ENCODE peak calls at places on chromosome 20, in five cellular contexts. One of them, this sample, is unnamed.

GRCh38 chr20:458766-459165 is 3.6 kb downstream of the TBC1D20 start:
- DNase-seq in Panc1: no peak
- DNase-seq in GM12878: no peak
- DNase-seq in SK-N-SH: no peak
- DNase-seq in K562: no peak
- DNase-seq in this sample: no peak

GRCh38 chr20:53920647-53921245 is 149.6 kb downstream of the BCAS1 start:
- DNase-seq in Panc1: no peak
- DNase-seq in GM12878: no peak
- DNase-seq in SK-N-SH: no peak
- DNase-seq in K562: no peak
- DNase-seq in this sample: no peak

GRCh38 chr20:17504326-17504897 is 26.8 kb downstream of the BFSP1 start:
- DNase-seq in Panc1: no peak
- DNase-seq in GM12878: no peak
- DNase-seq in SK-N-SH: peak; percentile 52
- DNase-seq in K562: no peak
- DNase-seq in this sample: no peak

GRCh38 chr20:3283222-3283820 is 44.3 kb upstream of the SLC4A11 start:
- DNase-seq in Panc1: no peak
- DNase-seq in GM12878: no peak
- DNase-seq in SK-N-SH: peak; percentile 89
- DNase-seq in K562: no peak
- DNase-seq in this sample: no peak

GRCh38 chr20:25039697-25040437 is 18.1 kb downstream of the ACSS1 start:
- DNase-seq in Panc1: no peak
- DNase-seq in GM12878: no peak
- DNase-seq in SK-N-SH: no peak
- DNase-seq in K562: no peak
- DNase-seq in this sample: no peak

GRCh38 chr20:53608456-53609413 is 15.1 kb upstream of the ZNF217 start:
- DNase-seq in Panc1: no peak
- DNase-seq in GM12878: no peak
- DNase-seq in SK-N-SH: no peak
- DNase-seq in K562: peak; percentile 88
- DNase-seq in this sample: no peak

GRCh38 chr20:30286157-30286556 is 971.3 kb upstream of the DEFB115 start:
- DNase-seq in Panc1: no peak
- DNase-seq in GM12878: no peak
- DNase-seq in SK-N-SH: no peak
- DNase-seq in K562: peak; percentile 50
- DNase-seq in this sample: no peak

GRCh38 chr20:41037172-41037571 is 8.6 kb downstream of the TOP1 start:
- DNase-seq in Panc1: no peak
- DNase-seq in GM12878: no peak
- DNase-seq in SK-N-SH: no peak
- DNase-seq in K562: no peak
- DNase-seq in this sample: no peak

GRCh38 chr20:11718474-11719094 is 199.1 kb upstream of the BTBD3 start:
- DNase-seq in Panc1: no peak
- DNase-seq in GM12878: no peak
- DNase-seq in SK-N-SH: no peak
- DNase-seq in K562: no peak
- DNase-seq in this sample: no peak

GRCh38 chr20:12902992-12903391 is 105.8 kb upstream of the SPTLC3 start:
- DNase-seq in Panc1: no peak
- DNase-seq in GM12878: no peak
- DNase-seq in SK-N-SH: no peak
- DNase-seq in K562: no peak
- DNase-seq in this sample: no peak

GRCh38 chr20:12180107-12180661 is 262.5 kb downstream of the BTBD3 start:
- DNase-seq in Panc1: no peak
- DNase-seq in GM12878: no peak
- DNase-seq in SK-N-SH: peak; percentile 1
- DNase-seq in K562: no peak
- DNase-seq in this sample: no peak

GRCh38 chr20:32482251-32483220 is 102.6 kb downstream of the NOL4L start:
- DNase-seq in Panc1: no peak
- DNase-seq in GM12878: no peak
- DNase-seq in SK-N-SH: peak; percentile 73
- DNase-seq in K562: no peak
- DNase-seq in this sample: no peak

GRCh38 chr20:62066339-62066982 is 780 bp upstream of the TAF4 start:
- DNase-seq in Panc1: no peak
- DNase-seq in GM12878: no peak
- DNase-seq in SK-N-SH: peak; percentile 88
- DNase-seq in K562: peak; percentile 70
- DNase-seq in this sample: no peak
- TF ChIP-seq SIN3A in Panc1: no peak
- TF ChIP-seq SIN3A in GM12878: no peak
- TF ChIP-seq SIN3A in SK-N-SH: no peak
- TF ChIP-seq SIN3A in K562: no peak
- TF ChIP-seq SIN3A in this sample: no peak

GRCh38 chr20:56259948-56260347 is 11.4 kb downstream of the MC3R start:
- DNase-seq in Panc1: no peak
- DNase-seq in GM12878: no peak
- DNase-seq in SK-N-SH: no peak
- DNase-seq in K562: no peak
- DNase-seq in this sample: no peak
- TF ChIP-seq SIN3A in Panc1: no peak
- TF ChIP-seq SIN3A in GM12878: no peak
- TF ChIP-seq SIN3A in SK-N-SH: no peak
- TF ChIP-seq SIN3A in K562: no peak
- TF ChIP-seq SIN3A in this sample: no peak

GRCh38 chr20:8661229-8662023 is 407.5 kb upstream of the PLCB4 start:
- DNase-seq in Panc1: no peak
- DNase-seq in GM12878: no peak
- DNase-seq in SK-N-SH: no peak
- DNase-seq in K562: no peak
- DNase-seq in this sample: no peak
- TF ChIP-seq SIN3A in Panc1: no peak
- TF ChIP-seq SIN3A in GM12878: no peak
- TF ChIP-seq SIN3A in SK-N-SH: no peak
- TF ChIP-seq SIN3A in K562: no peak
- TF ChIP-seq SIN3A in this sample: no peak

GRCh38 chr20:62603021-62603906 is 39.0 kb upstream of the SLCO4A1 start:
- DNase-seq in Panc1: no peak
- DNase-seq in GM12878: no peak
- DNase-seq in SK-N-SH: no peak
- DNase-seq in K562: no peak
- DNase-seq in this sample: no peak
- TF ChIP-seq SIN3A in Panc1: no peak
- TF ChIP-seq SIN3A in GM12878: no peak
- TF ChIP-seq SIN3A in SK-N-SH: no peak
- TF ChIP-seq SIN3A in K562: no peak
- TF ChIP-seq SIN3A in this sample: no peak

GRCh38 chr20:45320948-45321595 is 13.0 kb upstream of the MATN4 start:
- DNase-seq in Panc1: no peak
- DNase-seq in GM12878: peak; percentile 57
- DNase-seq in SK-N-SH: no peak
- DNase-seq in K562: no peak
- DNase-seq in this sample: no peak
- TF ChIP-seq SIN3A in Panc1: no peak
- TF ChIP-seq SIN3A in GM12878: no peak
- TF ChIP-seq SIN3A in SK-N-SH: no peak
- TF ChIP-seq SIN3A in K562: no peak
- TF ChIP-seq SIN3A in this sample: no peak

GRCh38 chr20:8166730-8167129 is 34.7 kb downstream of the PLCB1 start:
- DNase-seq in Panc1: no peak
- DNase-seq in GM12878: no peak
- DNase-seq in SK-N-SH: no peak
- DNase-seq in K562: no peak
- DNase-seq in this sample: no peak

GRCh38 chr20:8170921-8171320 is 38.9 kb downstream of the PLCB1 start:
- DNase-seq in Panc1: no peak
- DNase-seq in GM12878: no peak
- DNase-seq in SK-N-SH: no peak
- DNase-seq in K562: no peak
- DNase-seq in this sample: no peak

GRCh38 chr20:8176276-8176675 is 44.2 kb downstream of the PLCB1 start:
- DNase-seq in Panc1: no peak
- DNase-seq in GM12878: no peak
- DNase-seq in SK-N-SH: no peak
- DNase-seq in K562: no peak
- DNase-seq in this sample: no peak

GRCh38 chr20:8168785-8169288 is 36.8 kb downstream of the PLCB1 start:
- DNase-seq in Panc1: no peak
- DNase-seq in GM12878: no peak
- DNase-seq in SK-N-SH: no peak
- DNase-seq in K562: no peak
- DNase-seq in this sample: no peak

GRCh38 chr20:8172191-8172590 is 40.1 kb downstream of the PLCB1 start:
- DNase-seq in Panc1: no peak
- DNase-seq in GM12878: no peak
- DNase-seq in SK-N-SH: no peak
- DNase-seq in K562: no peak
- DNase-seq in this sample: no peak
- TF ChIP-seq SIN3A in Panc1: no peak
- TF ChIP-seq SIN3A in GM12878: no peak
- TF ChIP-seq SIN3A in SK-N-SH: no peak
- TF ChIP-seq SIN3A in K562: no peak
- TF ChIP-seq SIN3A in this sample: no peak

GRCh38 chr20:49276895-49277785 is 717 bp downstream of the ZNFX1 start:
- DNase-seq in Panc1: no peak
- DNase-seq in GM12878: no peak
- DNase-seq in SK-N-SH: peak; percentile 63
- DNase-seq in K562: peak; percentile 29
- DNase-seq in this sample: no peak
- TF ChIP-seq SIN3A in Panc1: no peak
- TF ChIP-seq SIN3A in GM12878: no peak
- TF ChIP-seq SIN3A in SK-N-SH: no peak
- TF ChIP-seq SIN3A in K562: no peak
- TF ChIP-seq SIN3A in this sample: no peak

GRCh38 chr20:48456361-48457184 is 371.2 kb downstream of the PREX1 start:
- DNase-seq in Panc1: no peak
- DNase-seq in GM12878: peak; percentile 37
- DNase-seq in SK-N-SH: no peak
- DNase-seq in K562: no peak
- DNase-seq in this sample: no peak
- TF ChIP-seq SIN3A in Panc1: no peak
- TF ChIP-seq SIN3A in GM12878: no peak
- TF ChIP-seq SIN3A in SK-N-SH: no peak
- TF ChIP-seq SIN3A in K562: no peak
- TF ChIP-seq SIN3A in this sample: no peak

DNA sequence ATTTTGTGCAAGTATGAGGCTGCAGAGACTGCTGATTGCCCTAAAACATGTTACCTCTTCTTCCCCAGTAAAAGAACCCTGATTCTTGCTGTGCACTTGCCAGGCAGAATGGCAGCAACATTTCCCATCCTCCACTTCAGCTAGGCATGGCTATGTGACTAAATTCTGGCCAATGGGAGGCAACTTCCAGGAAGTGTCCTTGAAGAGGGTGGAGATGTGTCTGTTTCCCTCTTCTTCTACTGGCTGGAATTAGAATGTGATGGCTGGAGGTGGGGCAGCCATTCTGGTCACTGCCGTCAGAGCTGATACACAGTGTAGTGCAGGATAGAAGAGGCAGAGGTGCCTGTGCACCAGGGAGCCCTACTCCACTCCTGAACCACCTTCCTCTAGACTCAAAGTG is 64.6 kb downstream of the CDH26 start:
- DNase-seq in Panc1: no peak
- DNase-seq in GM12878: no peak
- DNase-seq in SK-N-SH: no peak
- DNase-seq in K562: no peak
- DNase-seq in this sample: no peak
- TF ChIP-seq SIN3A in Panc1: no peak
- TF ChIP-seq SIN3A in GM12878: no peak
- TF ChIP-seq SIN3A in SK-N-SH: no peak
- TF ChIP-seq SIN3A in K562: no peak
- TF ChIP-seq SIN3A in this sample: no peak

DNA sequence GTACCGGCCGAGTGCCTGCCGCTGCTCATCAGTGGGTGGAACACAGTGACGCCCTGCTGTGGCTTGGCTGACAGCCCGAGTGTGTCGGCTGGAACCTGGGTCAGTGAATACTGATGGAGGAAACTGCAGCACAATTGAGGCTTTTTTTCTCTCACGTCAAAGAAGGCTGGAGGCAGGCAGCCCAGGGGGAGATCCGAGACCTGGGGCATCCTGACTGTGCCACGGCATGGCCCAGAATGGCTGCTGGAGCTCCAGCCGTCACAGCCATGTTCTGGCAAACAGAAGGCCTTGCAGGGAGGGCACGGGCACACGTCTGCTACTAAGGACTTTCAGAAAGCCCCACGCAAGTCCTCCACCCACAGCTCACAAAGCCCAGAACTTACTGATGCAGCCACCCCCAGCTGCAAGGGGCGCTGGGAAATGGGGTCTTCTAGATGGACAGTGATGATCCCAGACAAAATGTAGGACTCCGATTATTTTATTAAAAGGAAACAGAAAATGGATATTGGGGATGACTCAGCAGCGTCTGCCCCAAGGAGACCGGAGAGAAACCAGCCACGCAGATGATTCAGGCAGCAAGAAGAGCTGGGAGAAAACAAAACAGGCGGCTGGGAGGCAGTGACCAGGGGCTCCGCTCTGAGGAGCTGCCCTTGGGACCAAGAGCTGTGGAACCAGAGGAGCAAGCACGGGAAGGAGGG is 140.0 kb downstream of the TAF4 start:
- DNase-seq in Panc1: no peak
- DNase-seq in GM12878: no peak
- DNase-seq in SK-N-SH: no peak
- DNase-seq in K562: peak; percentile 46
- DNase-seq in this sample: peak; percentile 24
- TF ChIP-seq SIN3A in Panc1: no peak
- TF ChIP-seq SIN3A in GM12878: no peak
- TF ChIP-seq SIN3A in SK-N-SH: no peak
- TF ChIP-seq SIN3A in K562: no peak
- TF ChIP-seq SIN3A in this sample: no peak

This sample was measured in HCT116.